ENCODE peak calls at places on chromosomes 7 and 10, in four cellular contexts. K is right atrium auricular region, V is fibroblast of lung, Y is body of pancreas. D is an unnamed sample. For H3K27me3, the result is how much of the 10 kb centered on the place peaks cover.

GRCh38 chr7:40673285-40673684 is 538.5 kb downstream of the SUGCT start:
- DNase-seq in K (no peak), V (peak), Y (no peak), D (peak)

GRCh38 chr10:5890519-5890878 is 456 bp downstream of the FBH1 start:
- DNase-seq in K (no peak), V (peak), Y (peak), D (no peak)

GRCh38 chr10:17655567-17656146 is 11.7 kb downstream of the STAM start:
- DNase-seq in K (no peak), V (no peak), Y (no peak), D (no peak)

GRCh38 chr10:96691761-96692160 is 28.6 kb downstream of the PIK3AP1 start:
- DNase-seq in K (no peak), V (no peak), Y (no peak), D (no peak)

GRCh38 chr10:31133628-31134302 is 102.1 kb upstream of the ZNF438 start:
- DNase-seq in K (peak), V (peak), Y (peak), D (no peak)

GRCh38 chr7:135349746-135350145 is 116.1 kb downstream of the STRA8 start:
- DNase-seq in K (no peak), V (no peak), Y (no peak), D (no peak)

GRCh38 chr7:41567350-41568114 is 135.4 kb downstream of the INHBA start:
- DNase-seq in K (no peak), V (no peak), Y (no peak), D (peak)

GRCh38 chr7:13282377-13282980 is 595.0 kb downstream of the ARL4A start:
- DNase-seq in K (no peak), V (peak), Y (no peak), D (peak)

GRCh38 chr7:79529896-79530235 is 76.4 kb upstream of the MAGI2 start:
- DNase-seq in K (no peak), V (no peak), Y (no peak), D (no peak)

GRCh38 chr10:31804416-31804815 is 124.2 kb downstream of the ARHGAP12 start:
- DNase-seq in K (no peak), V (no peak), Y (no peak), D (no peak)

GRCh38 chr7:31935115-31935514 is 135.1 kb downstream of the PDE1C start:
- DNase-seq in K (no peak), V (no peak), Y (no peak), D (no peak)

GRCh38 chr10:12321641-12322040 is 27.7 kb upstream of the CAMK1D start:
- DNase-seq in K (no peak), V (no peak), Y (no peak), D (no peak)

GRCh38 chr7:55156919-55157318 is 138.1 kb downstream of the EGFR start:
- DNase-seq in K (no peak), V (peak), Y (no peak), D (no peak)

GRCh38 chr10:96636546-96636945 is 49.7 kb upstream of the TM9SF3 start:
- DNase-seq in K (no peak), V (no peak), Y (no peak), D (no peak)

GRCh38 chr10:119281581-119282071 is 74.3 kb downstream of the GRK5 start:
- DNase-seq in K (peak), V (peak), Y (peak), D (no peak)

GRCh38 chr10:17474595-17474994 is 20.2 kb upstream of the ST8SIA6 start:
- DNase-seq in K (no peak), V (peak), Y (no peak), D (no peak)

GRCh38 chr7:129163875-129164544 is 19.5 kb downstream of the TSPAN33 start:
- DNase-seq in K (no peak), V (peak), Y (no peak), D (peak)

GRCh38 chr10:113329121-113329596 is 223.7 kb upstream of the HABP2 start:
- DNase-seq in K (no peak), V (peak), Y (no peak), D (peak)

GRCh38 chr10:27783660-27784059 is 38.0 kb upstream of the MKX start:
- DNase-seq in K (no peak), V (peak), Y (peak), D (peak)

GRCh38 chr7:100837099-100837836 is 9.9 kb upstream of the EPHB4 start:
- DNase-seq in K (peak), V (peak), Y (peak), D (peak)

GRCh38 chr7:80460857-80461256 is 51.0 kb downstream of the GNAT3 start:
- DNase-seq in K (no peak), V (no peak), Y (no peak), D (no peak)

GRCh38 chr10:6119962-6120361 is 31.1 kb downstream of the RBM17 start:
- DNase-seq in K (no peak), V (no peak), Y (no peak), D (no peak)

GRCh38 chr10:6065845-6066244 is 3.7 kb upstream of the IL2RA start:
- DNase-seq in K (no peak), V (peak), Y (no peak), D (no peak)

GRCh38 chr7:32462451-32462850 is 27.7 kb downstream of the LSM5 start:
- DNase-seq in K (no peak), V (no peak), Y (no peak), D (no peak)

GRCh38 chr7:19899517-19899916 is 126.1 kb upstream of the TMEM196 start:
- DNase-seq in K (no peak), V (peak), Y (no peak), D (no peak)

GRCh38 chr7:152615052-152615741 is 60.7 kb downstream of the XRCC2 start:
- DNase-seq in K (no peak), V (no peak), Y (no peak), D (no peak)

GRCh38 chr7:74059037-74059436 is 24.6 kb upstream of the LIMK1 start:
- DNase-seq in K (no peak), V (no peak), Y (no peak), D (no peak)

GRCh38 chr10:101950227-101950626 is 105.7 kb downstream of the ARMH3 start:
- DNase-seq in K (no peak), V (no peak), Y (no peak), D (no peak)

GRCh38 chr7:150877545-150877944 is 25.2 kb downstream of the AOC1 start:
- DNase-seq in K (no peak), V (no peak), Y (no peak), D (no peak)

GRCh38 chr7:744854-745430 is 17.9 kb upstream of the PRKAR1B start:
- DNase-seq in K (no peak), V (no peak), Y (no peak), D (no peak)

GRCh38 chr10:72173635-72174296 is 42.0 kb upstream of the ANAPC16 start:
- DNase-seq in K (no peak), V (peak), Y (no peak), D (no peak)

GRCh38 chr7:64098-64521 is 128.3 kb upstream of the FAM20C start:
- DNase-seq in K (peak), V (peak), Y (peak), D (peak)

GRCh38 chr10:109405338-109405737 is 518.0 kb downstream of the XPNPEP1 start:
- DNase-seq in K (no peak), V (peak), Y (no peak), D (no peak)

GRCh38 chr10:94292448-94293118 is 70.2 kb downstream of the NOC3L start:
- DNase-seq in K (no peak), V (peak), Y (no peak), D (no peak)

GRCh38 chr7:101093907-101094306 is 8.6 kb downstream of the TRIM56 start:
- DNase-seq in K (no peak), V (peak), Y (no peak), D (peak)

GRCh38 chr10:121310151-121310711 is 288.0 kb downstream of the FGFR2 start:
- DNase-seq in K (no peak), V (no peak), Y (no peak), D (no peak)

GRCh38 chr10:4070171-4070570 is 285.2 kb upstream of the KLF6 start:
- DNase-seq in K (no peak), V (no peak), Y (no peak), D (no peak)

GRCh38 chr7:103074519-103075336 is at the start of the genes ARMC10 and FBXL13:
- DNase-seq in K (peak), V (peak), Y (peak), D (peak)

GRCh38 chr7:21568762-21569161 is 25.9 kb downstream of the DNAH11 start:
- DNase-seq in K (no peak), V (peak), Y (no peak), D (no peak)
- TF ChIP-seq CTCF in K (no peak), V (no peak), Y (peak), D (no peak)

GRCh38 chr7:36982749-36983148 is 258.5 kb upstream of the AOAH start:
- DNase-seq in K (no peak), V (no peak), Y (no peak), D (no peak)

GRCh38 chr7:36972140-36972518 is 247.8 kb upstream of the AOAH start:
- DNase-seq in K (no peak), V (no peak), Y (no peak), D (no peak)

GRCh38 chr7:36979810-36980248 is 255.5 kb upstream of the AOAH start:
- DNase-seq in K (no peak), V (peak), Y (no peak), D (no peak)

GRCh38 chr7:36977878-36978277 is 253.6 kb upstream of the AOAH start:
- DNase-seq in K (no peak), V (no peak), Y (no peak), D (no peak)
- H3K27me3 ChIP-seq in K (under half), V (under half), Y (under half), D (under half)

GRCh38 chr10:69572159-69573055 is 815 bp downstream of the NEUROG3 start:
- DNase-seq in K (no peak), V (no peak), Y (no peak), D (no peak)
- H3K4me3 ChIP-seq in K (peak), V (no peak), Y (no peak), D (no peak)

GRCh38 chr10:128322106-128322505 is 195.9 kb upstream of the MKI67 start:
- DNase-seq in K (no peak), V (no peak), Y (no peak), D (no peak)

GRCh38 chr10:128325788-128326187 is 199.6 kb upstream of the MKI67 start:
- DNase-seq in K (no peak), V (no peak), Y (no peak), D (no peak)

GRCh38 chr10:128322950-128323349 is 196.7 kb upstream of the MKI67 start:
- DNase-seq in K (no peak), V (no peak), Y (no peak), D (no peak)

GRCh38 chr10:128324468-128324867 is 198.2 kb upstream of the MKI67 start:
- DNase-seq in K (no peak), V (no peak), Y (no peak), D (no peak)

DNA sequence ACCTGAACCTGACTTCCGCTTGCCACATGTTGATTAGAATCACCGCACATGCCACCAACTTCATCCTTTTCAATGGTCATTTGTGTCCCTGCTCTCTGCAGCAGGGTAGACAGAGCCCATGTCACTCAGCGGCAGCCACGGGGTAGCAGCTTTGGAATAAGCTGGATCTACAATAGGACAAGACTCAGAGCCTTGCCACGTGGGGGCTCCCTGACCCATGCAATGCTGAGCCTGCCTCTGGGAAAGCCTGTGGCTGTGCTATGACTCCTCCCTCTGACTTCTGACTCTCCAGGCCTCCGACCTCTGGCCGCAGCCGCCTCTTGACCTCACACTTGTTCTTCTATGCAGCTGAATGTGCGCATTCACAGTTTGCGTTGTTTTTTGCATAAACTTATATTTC is 197.8 kb upstream of the MKI67 start:
- DNase-seq in K (no peak), V (no peak), Y (no peak), D (no peak)
- TF ChIP-seq CTCF in K (no peak), V (no peak), Y (no peak), D (no peak)

GRCh38 chr10:49185213-49185612 is 3.0 kb downstream of the TMEM273 start:
- DNase-seq in K (no peak), V (no peak), Y (no peak), D (no peak)
- H3K27me3 ChIP-seq in K (under half), V (under half), Y (under half), D (under half)

DNA sequence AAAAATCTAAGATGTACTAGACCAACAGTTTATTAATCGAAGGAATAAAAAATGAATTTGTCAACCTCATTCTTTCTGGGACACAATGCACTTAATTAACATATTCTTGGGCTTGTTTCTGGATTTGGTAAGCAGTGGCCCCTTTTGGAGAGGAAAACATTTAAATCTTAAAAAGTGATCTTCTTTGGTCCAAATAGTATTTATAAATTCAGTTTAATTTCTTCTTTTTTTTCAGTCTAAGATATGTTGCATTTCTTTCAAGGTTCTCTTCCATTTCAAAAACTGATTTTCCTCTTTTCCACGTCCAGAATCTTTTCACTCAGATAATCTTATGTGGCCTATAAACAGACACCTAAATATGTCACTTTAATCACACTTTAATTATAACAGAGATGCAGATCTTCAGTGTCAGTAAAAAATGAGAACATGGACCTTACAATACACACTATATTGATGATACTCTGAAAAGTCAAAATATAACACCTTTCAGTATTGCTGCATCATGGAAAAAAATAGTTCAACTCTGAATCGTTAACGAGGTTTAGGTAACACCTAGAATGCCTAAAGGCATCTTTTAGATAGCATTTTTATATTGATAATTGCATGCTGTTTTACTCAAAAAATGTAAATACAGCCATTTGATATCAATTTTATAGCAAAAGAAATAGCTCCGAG is 3.9 kb upstream of the SKIDA1 start:
- DNase-seq in K (no peak), V (no peak), Y (no peak), D (no peak)
- H3K4me3 ChIP-seq in K (peak), V (no peak), Y (no peak), D (no peak)

GRCh38 chr7:51142741-51143390 is 173.7 kb downstream of the COBL start:
- DNase-seq in K (no peak), V (no peak), Y (no peak), D (no peak)

GRCh38 chr7:51139796-51140195 is 176.8 kb downstream of the COBL start:
- DNase-seq in K (no peak), V (no peak), Y (peak), D (no peak)

GRCh38 chr7:51140203-51140938 is 176.2 kb downstream of the COBL start:
- DNase-seq in K (no peak), V (no peak), Y (no peak), D (no peak)

GRCh38 chr7:51144178-51144577 is 172.4 kb downstream of the COBL start:
- DNase-seq in K (no peak), V (no peak), Y (no peak), D (no peak)

GRCh38 chr7:51141451-51141971 is 175.1 kb downstream of the COBL start:
- DNase-seq in K (no peak), V (peak), Y (no peak), D (peak)
- TF ChIP-seq CTCF in K (peak), V (peak), Y (peak), D (peak)

DNA sequence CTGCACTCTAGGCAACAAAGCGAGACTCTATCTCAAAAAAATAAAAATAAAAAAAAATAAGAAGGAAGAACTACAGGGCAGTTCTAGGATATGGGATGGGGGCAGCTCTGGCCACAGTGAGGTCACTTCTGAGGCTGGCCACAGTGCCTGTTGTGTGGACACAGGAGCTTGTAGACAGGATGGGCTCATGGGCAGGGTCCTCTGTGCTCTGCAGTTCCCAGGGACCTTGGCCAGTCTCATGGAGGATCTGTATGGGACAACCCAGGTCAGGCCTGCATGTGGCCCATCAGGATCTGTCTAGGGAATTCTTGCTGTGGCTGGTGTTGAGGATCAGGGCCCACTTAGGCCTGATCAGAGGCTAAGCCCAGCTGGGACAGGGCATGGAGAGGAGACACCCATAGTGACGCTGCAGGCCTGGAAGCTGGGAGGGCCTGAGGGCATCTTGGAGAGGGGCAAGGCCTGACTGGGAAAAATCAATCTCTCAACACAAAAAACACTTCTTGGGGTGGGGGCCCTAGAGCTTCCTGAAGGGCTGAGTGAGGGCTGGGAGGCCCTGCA is 19.4 kb upstream of the PAX2 start:
- DNase-seq in K (no peak), V (no peak), Y (no peak), D (no peak)
- H3K27me3 ChIP-seq in K (under half), V (under half), Y (under half), D (half or more)